ENCODE peak calls at places on chromosomes 7 and 10, in four cellular contexts. One of them, this sample, is unnamed.

GRCh38 chr10:117896517-117896916 is 150.2 kb downstream of the RAB11FIP2 start:
- DNase-seq in SW 1271: no peak
- DNase-seq in COR-L47: no peak
- DNase-seq in activated CD8-positive, alpha-beta memory T cell treated with anti-CD3 and anti-CD28 coated beads for 48 hours: no peak
- DNase-seq in this sample: no peak

GRCh38 chr10:75203724-75204123 is 6.9 kb upstream of the VDAC2 start:
- DNase-seq in activated CD8-positive, alpha-beta memory T cell treated with anti-CD3 and anti-CD28 coated beads for 48 hours: no peak
- DNase-seq in SW 1271: no peak
- DNase-seq in COR-L47: no peak
- DNase-seq in this sample: no peak

GRCh38 chr10:114388275-114388674 is 16.0 kb downstream of the AFAP1L2 start:
- DNase-seq in activated CD8-positive, alpha-beta memory T cell treated with anti-CD3 and anti-CD28 coated beads for 48 hours: no peak
- DNase-seq in COR-L47: no peak
- DNase-seq in SW 1271: no peak
- DNase-seq in this sample: no peak

GRCh38 chr7:30475580-30475979 is 3.0 kb downstream of the NOD1 start:
- DNase-seq in activated CD8-positive, alpha-beta memory T cell treated with anti-CD3 and anti-CD28 coated beads for 48 hours: no peak
- DNase-seq in SW 1271: no peak
- DNase-seq in COR-L47: no peak
- DNase-seq in this sample: no peak

GRCh38 chr7:151491859-151492258 is 27.8 kb downstream of the RHEB start:
- DNase-seq in activated CD8-positive, alpha-beta memory T cell treated with anti-CD3 and anti-CD28 coated beads for 48 hours: no peak
- DNase-seq in SW 1271: peak; percentile 90
- DNase-seq in COR-L47: no peak
- DNase-seq in this sample: no peak

GRCh38 chr7:92504563-92504962 is 23.8 kb downstream of the PEX1 start:
- DNase-seq in SW 1271: no peak
- DNase-seq in COR-L47: no peak
- DNase-seq in activated CD8-positive, alpha-beta memory T cell treated with anti-CD3 and anti-CD28 coated beads for 48 hours: no peak
- DNase-seq in this sample: no peak

GRCh38 chr7:134070673-134071072 is 56.5 kb upstream of the LRGUK start:
- DNase-seq in SW 1271: no peak
- DNase-seq in COR-L47: no peak
- DNase-seq in activated CD8-positive, alpha-beta memory T cell treated with anti-CD3 and anti-CD28 coated beads for 48 hours: no peak
- DNase-seq in this sample: no peak

GRCh38 chr10:31864834-31865518 is 63.7 kb downstream of the ARHGAP12 start:
- DNase-seq in activated CD8-positive, alpha-beta memory T cell treated with anti-CD3 and anti-CD28 coated beads for 48 hours: no peak
- DNase-seq in COR-L47: no peak
- DNase-seq in SW 1271: peak; percentile 37
- DNase-seq in this sample: no peak

GRCh38 chr7:24764972-24765744 is 7.9 kb upstream of the GSDME start:
- DNase-seq in SW 1271: no peak
- DNase-seq in activated CD8-positive, alpha-beta memory T cell treated with anti-CD3 and anti-CD28 coated beads for 48 hours: no peak
- DNase-seq in COR-L47: no peak
- DNase-seq in this sample: no peak

GRCh38 chr10:101631821-101632475 is 43.8 kb downstream of the DPCD start:
- DNase-seq in COR-L47: no peak
- DNase-seq in activated CD8-positive, alpha-beta memory T cell treated with anti-CD3 and anti-CD28 coated beads for 48 hours: no peak
- DNase-seq in SW 1271: no peak
- DNase-seq in this sample: no peak

GRCh38 chr7:118878336-118878735 is 653.8 kb downstream of the ANKRD7 start:
- DNase-seq in COR-L47: no peak
- DNase-seq in activated CD8-positive, alpha-beta memory T cell treated with anti-CD3 and anti-CD28 coated beads for 48 hours: no peak
- DNase-seq in SW 1271: no peak
- DNase-seq in this sample: no peak

GRCh38 chr10:74174533-74174932 is 23.5 kb downstream of the ADK start:
- DNase-seq in activated CD8-positive, alpha-beta memory T cell treated with anti-CD3 and anti-CD28 coated beads for 48 hours: no peak
- DNase-seq in SW 1271: no peak
- DNase-seq in COR-L47: no peak
- DNase-seq in this sample: no peak

GRCh38 chr10:44991571-44991970 is 9.2 kb upstream of the ZNF22 start:
- DNase-seq in activated CD8-positive, alpha-beta memory T cell treated with anti-CD3 and anti-CD28 coated beads for 48 hours: no peak
- DNase-seq in COR-L47: no peak
- DNase-seq in SW 1271: no peak
- DNase-seq in this sample: peak; percentile 27

GRCh38 chr10:12902135-12902572 is 99.4 kb downstream of the CCDC3 start:
- DNase-seq in activated CD8-positive, alpha-beta memory T cell treated with anti-CD3 and anti-CD28 coated beads for 48 hours: peak; percentile 27
- DNase-seq in SW 1271: peak; percentile 25
- DNase-seq in COR-L47: peak; percentile 37
- DNase-seq in this sample: peak; percentile 68

GRCh38 chr7:115078386-115078785 is 156.5 kb downstream of the MDFIC start:
- DNase-seq in SW 1271: no peak
- DNase-seq in activated CD8-positive, alpha-beta memory T cell treated with anti-CD3 and anti-CD28 coated beads for 48 hours: no peak
- DNase-seq in COR-L47: no peak
- DNase-seq in this sample: no peak

GRCh38 chr10:21501109-21501508 is 24.4 kb downstream of the SKIDA1 start:
- DNase-seq in activated CD8-positive, alpha-beta memory T cell treated with anti-CD3 and anti-CD28 coated beads for 48 hours: no peak
- DNase-seq in SW 1271: no peak
- DNase-seq in COR-L47: no peak
- DNase-seq in this sample: peak; percentile 56

GRCh38 chr7:26705567-26705966 is 158.8 kb downstream of the SKAP2 start:
- DNase-seq in activated CD8-positive, alpha-beta memory T cell treated with anti-CD3 and anti-CD28 coated beads for 48 hours: no peak
- DNase-seq in SW 1271: peak; percentile 55
- DNase-seq in COR-L47: peak; percentile 20
- DNase-seq in this sample: no peak

GRCh38 chr10:15589109-15589508 is 130.6 kb downstream of the ITGA8 start:
- DNase-seq in activated CD8-positive, alpha-beta memory T cell treated with anti-CD3 and anti-CD28 coated beads for 48 hours: no peak
- DNase-seq in SW 1271: no peak
- DNase-seq in COR-L47: no peak
- DNase-seq in this sample: no peak

GRCh38 chr7:93551063-93551895 is 23.2 kb downstream of the CALCR start:
- DNase-seq in activated CD8-positive, alpha-beta memory T cell treated with anti-CD3 and anti-CD28 coated beads for 48 hours: no peak
- DNase-seq in COR-L47: peak; percentile 30
- DNase-seq in SW 1271: peak; percentile 57
- DNase-seq in this sample: no peak

GRCh38 chr7:151063212-151063561 is 3.8 kb downstream of the SLC4A2 start:
- DNase-seq in COR-L47: no peak
- DNase-seq in SW 1271: no peak
- DNase-seq in activated CD8-positive, alpha-beta memory T cell treated with anti-CD3 and anti-CD28 coated beads for 48 hours: no peak
- DNase-seq in this sample: no peak

GRCh38 chr7:45193868-45194267 is 36.3 kb downstream of the RAMP3 start:
- DNase-seq in activated CD8-positive, alpha-beta memory T cell treated with anti-CD3 and anti-CD28 coated beads for 48 hours: no peak
- DNase-seq in SW 1271: no peak
- DNase-seq in COR-L47: no peak
- DNase-seq in this sample: no peak

GRCh38 chr10:132443605-132443997 is 46.6 kb downstream of the PWWP2B start:
- DNase-seq in COR-L47: no peak
- DNase-seq in SW 1271: peak; percentile 2
- DNase-seq in activated CD8-positive, alpha-beta memory T cell treated with anti-CD3 and anti-CD28 coated beads for 48 hours: peak; percentile 51
- DNase-seq in this sample: no peak

GRCh38 chr10:120945801-120946302 is 94.7 kb downstream of the WDR11 start:
- DNase-seq in SW 1271: no peak
- DNase-seq in COR-L47: no peak
- DNase-seq in activated CD8-positive, alpha-beta memory T cell treated with anti-CD3 and anti-CD28 coated beads for 48 hours: no peak
- DNase-seq in this sample: no peak

GRCh38 chr10:102139281-102140110 is 6.7 kb downstream of the PPRC1 start:
- DNase-seq in SW 1271: no peak
- DNase-seq in activated CD8-positive, alpha-beta memory T cell treated with anti-CD3 and anti-CD28 coated beads for 48 hours: no peak
- DNase-seq in COR-L47: no peak
- DNase-seq in this sample: no peak

GRCh38 chr7:130180571-130180971 is 24.6 kb downstream of the TMEM209 start:
- DNase-seq in COR-L47: no peak
- DNase-seq in SW 1271: no peak
- DNase-seq in activated CD8-positive, alpha-beta memory T cell treated with anti-CD3 and anti-CD28 coated beads for 48 hours: peak; percentile 27
- DNase-seq in this sample: no peak

GRCh38 chr10:132298038-132298935 is 9.5 kb downstream of the STK32C start:
- DNase-seq in COR-L47: no peak
- DNase-seq in activated CD8-positive, alpha-beta memory T cell treated with anti-CD3 and anti-CD28 coated beads for 48 hours: no peak
- DNase-seq in SW 1271: no peak
- DNase-seq in this sample: no peak

GRCh38 chr7:98617051-98617959 is at the start of gene NPTX2:
- DNase-seq in activated CD8-positive, alpha-beta memory T cell treated with anti-CD3 and anti-CD28 coated beads for 48 hours: no peak
- DNase-seq in SW 1271: peak; percentile 62
- DNase-seq in COR-L47: no peak
- DNase-seq in this sample: peak; percentile 92

GRCh38 chr7:95594185-95594584 is 2.1 kb downstream of the PDK4 start:
- DNase-seq in COR-L47: no peak
- DNase-seq in activated CD8-positive, alpha-beta memory T cell treated with anti-CD3 and anti-CD28 coated beads for 48 hours: no peak
- DNase-seq in SW 1271: no peak
- DNase-seq in this sample: no peak

GRCh38 chr10:115979576-115979975 is 293.4 kb downstream of the GFRA1 start:
- DNase-seq in COR-L47: no peak
- DNase-seq in SW 1271: no peak
- DNase-seq in activated CD8-positive, alpha-beta memory T cell treated with anti-CD3 and anti-CD28 coated beads for 48 hours: no peak
- DNase-seq in this sample: no peak

GRCh38 chr7:94972296-94972695 is 64.9 kb downstream of the PPP1R9A start:
- DNase-seq in COR-L47: no peak
- DNase-seq in activated CD8-positive, alpha-beta memory T cell treated with anti-CD3 and anti-CD28 coated beads for 48 hours: no peak
- DNase-seq in SW 1271: no peak
- DNase-seq in this sample: no peak

GRCh38 chr7:26127411-26127810 is 24.6 kb upstream of the NFE2L3 start:
- DNase-seq in COR-L47: no peak
- DNase-seq in activated CD8-positive, alpha-beta memory T cell treated with anti-CD3 and anti-CD28 coated beads for 48 hours: no peak
- DNase-seq in SW 1271: no peak
- DNase-seq in this sample: no peak

GRCh38 chr10:43437141-43437860 is 390 bp downstream of the ZNF487 start:
- DNase-seq in COR-L47: no peak
- DNase-seq in activated CD8-positive, alpha-beta memory T cell treated with anti-CD3 and anti-CD28 coated beads for 48 hours: no peak
- DNase-seq in SW 1271: no peak
- DNase-seq in this sample: no peak

GRCh38 chr7:1813394-1814088 is 143.5 kb downstream of the ELFN1 start:
- DNase-seq in activated CD8-positive, alpha-beta memory T cell treated with anti-CD3 and anti-CD28 coated beads for 48 hours: no peak
- DNase-seq in COR-L47: no peak
- DNase-seq in SW 1271: no peak
- DNase-seq in this sample: no peak

GRCh38 chr7:89507034-89507433 is 647.2 kb upstream of the STEAP1 start:
- DNase-seq in activated CD8-positive, alpha-beta memory T cell treated with anti-CD3 and anti-CD28 coated beads for 48 hours: no peak
- DNase-seq in SW 1271: no peak
- DNase-seq in COR-L47: no peak
- DNase-seq in this sample: no peak

GRCh38 chr7:52586704-52587103 is 448.7 kb upstream of the POM121L12 start:
- DNase-seq in SW 1271: no peak
- DNase-seq in COR-L47: no peak
- DNase-seq in activated CD8-positive, alpha-beta memory T cell treated with anti-CD3 and anti-CD28 coated beads for 48 hours: no peak
- DNase-seq in this sample: no peak

GRCh38 chr7:31137234-31137633 is 85.1 kb downstream of the ADCYAP1R1 start:
- DNase-seq in SW 1271: no peak
- DNase-seq in COR-L47: no peak
- DNase-seq in activated CD8-positive, alpha-beta memory T cell treated with anti-CD3 and anti-CD28 coated beads for 48 hours: no peak
- DNase-seq in this sample: no peak

This sample was measured in ecto neural progenitor cell.